ENCODE peak calls at places on chromosome 1, in four cellular contexts. S is A172; H is stimulated activated CD8-positive, alpha-beta memory T cell treated with anti-CD3 and anti-CD28 coated beads, Interleukin-4, amount 100 ng/mL, for 48 hours; E is activated gamma-delta T cell. F is an unnamed sample.

GRCh38 chr1:59498640-59499039 is 201.7 kb downstream of the FGGY start:
- DNase-seq in E (no peak), H (no peak), S (peak; percentile 41), F (no peak)

GRCh38 chr1:205584732-205585131 is 47.1 kb downstream of the ELK4 start:
- DNase-seq in H (peak; percentile 56), E (no peak), S (no peak), F (peak; percentile 63)

GRCh38 chr1:115668579-115668978 is 26.8 kb downstream of the VANGL1 start:
- DNase-seq in E (no peak), H (no peak), S (peak; percentile 59), F (no peak)

GRCh38 chr1:199283814-199284213 is 645.0 kb downstream of the PTPRC start:
- DNase-seq in E (no peak), S (no peak), H (no peak), F (no peak)

GRCh38 chr1:31987231-31987630 is 26.4 kb upstream of the KHDRBS1 start:
- DNase-seq in H (no peak), S (peak; percentile 26), E (no peak), F (no peak)

GRCh38 chr1:38892976-38893375 is 11.6 kb upstream of the GJA9 start:
- DNase-seq in E (no peak), S (no peak), H (no peak), F (no peak)

GRCh38 chr1:192904438-192904895 is 95.6 kb downstream of the RGS2 start:
- DNase-seq in H (no peak), E (no peak), S (peak; percentile 56), F (no peak)

GRCh38 chr1:204296431-204296988 is 63.2 kb downstream of the PLEKHA6 start:
- DNase-seq in H (no peak), S (peak; percentile 64), E (no peak), F (no peak)